ENCODE peak calls at places on chromosomes 16 and 17, in five cellular contexts. S is IMR-90; H is tibial nerve; A is uterus; N is CD8-positive, alpha-beta T cell. M is an unnamed sample.

GRCh38 chr17:48051706-48052486 is 3.7 kb downstream of the NFE2L1 start:
- DNase-seq in S (peak), H (peak), A (peak), N (no peak), M (no peak)

GRCh38 chr16:4306439-4307214 is 9.2 kb upstream of the GLIS2 start:
- DNase-seq in S (no peak), H (no peak), A (peak), N (peak), M (peak)

GRCh38 chr17:45231481-45232116 is 9.9 kb downstream of the FMNL1 start:
- DNase-seq in S (no peak), H (no peak), A (no peak), N (no peak), M (no peak)

GRCh38 chr17:42562845-42563509 is 1.0 kb downstream of the COASY start:
- DNase-seq in S (peak), H (no peak), A (no peak), N (no peak), M (no peak)

GRCh38 chr17:58535431-58535830 is 21.0 kb upstream of the MTMR4 start:
- DNase-seq in S (peak), H (no peak), A (no peak), N (no peak), M (no peak)

GRCh38 chr16:1395444-1396074 is 18.9 kb downstream of the UNKL start:
- DNase-seq in S (no peak), H (no peak), A (no peak), N (no peak), M (no peak)

GRCh38 chr17:81734405-81735055 is 22.4 kb downstream of the SLC25A10 start:
- DNase-seq in S (no peak), H (no peak), A (no peak), N (no peak), M (peak)

GRCh38 chr16:84443166-84443802 is 61.2 kb downstream of the MEAK7 start:
- DNase-seq in S (no peak), H (no peak), A (no peak), N (no peak), M (no peak)

GRCh38 chr17:43546317-43547188 is at the start of gene ETV4:
- DNase-seq in S (peak), H (peak), A (peak), N (peak), M (peak)

GRCh38 chr16:49503242-49504022 is 129.8 kb downstream of the C16orf78 start:
- DNase-seq in S (no peak), H (no peak), A (no peak), N (no peak), M (no peak)

GRCh38 chr17:71511266-71511995 is 609.4 kb upstream of the SOX9 start:
- DNase-seq in S (no peak), H (no peak), A (no peak), N (no peak), M (no peak)

GRCh38 chr16:70563571-70563970 is 40.0 kb downstream of the SF3B3 start:
- DNase-seq in S (no peak), H (no peak), A (no peak), N (no peak), M (no peak)

GRCh38 chr16:63363738-63364137 is 1327.5 kb upstream of the CDH8 start:
- DNase-seq in S (no peak), H (no peak), A (no peak), N (no peak), M (no peak)

GRCh38 chr16:75377971-75378386 is 55.3 kb downstream of the CFDP1 start:
- DNase-seq in S (peak), H (no peak), A (no peak), N (no peak), M (no peak)

GRCh38 chr17:48478224-48479013 is 48.4 kb upstream of the SKAP1 start:
- DNase-seq in S (no peak), H (no peak), A (no peak), N (no peak), M (no peak)

GRCh38 chr16:8727084-8727590 is 52.7 kb downstream of the ABAT start:
- DNase-seq in S (no peak), H (no peak), A (no peak), N (no peak), M (no peak)

GRCh38 chr17:63542942-63543821 is 7.1 kb upstream of the DCAF7 start:
- DNase-seq in S (no peak), H (no peak), A (no peak), N (no peak), M (no peak)

GRCh38 chr17:17345294-17345597 is 42.1 kb downstream of the NT5M start:
- DNase-seq in S (no peak), H (no peak), A (no peak), N (no peak), M (no peak)

GRCh38 chr17:79538291-79538690 is 72.6 kb downstream of the RBFOX3 start:
- DNase-seq in S (no peak), H (no peak), A (no peak), N (no peak), M (no peak)

GRCh38 chr16:29852654-29853053 is 10.4 kb downstream of the CDIPT start:
- DNase-seq in S (peak), H (no peak), A (no peak), N (no peak), M (no peak)

GRCh38 chr17:14359251-14359939 is 58.5 kb downstream of the HS3ST3B1 start:
- DNase-seq in S (no peak), H (no peak), A (no peak), N (no peak), M (no peak)

GRCh38 chr17:80116276-80116922 is 15.0 kb downstream of the GAA start:
- DNase-seq in S (peak), H (no peak), A (no peak), N (no peak), M (no peak)

GRCh38 chr17:73591278-73592078 is 52.8 kb downstream of the SDK2 start:
- DNase-seq in S (no peak), H (no peak), A (no peak), N (peak), M (peak)

GRCh38 chr16:25135239-25135878 is 23.8 kb downstream of the LCMT1 start:
- DNase-seq in S (peak), H (no peak), A (no peak), N (no peak), M (no peak)

GRCh38 chr17:77508047-77508715 is 367.4 kb downstream of the SEC14L1 start:
- DNase-seq in S (no peak), H (no peak), A (peak), N (no peak), M (no peak)

GRCh38 chr17:34885076-34885475 is 76.2 kb downstream of the CCT6B start:
- DNase-seq in S (no peak), H (no peak), A (no peak), N (no peak), M (no peak)

DNA sequence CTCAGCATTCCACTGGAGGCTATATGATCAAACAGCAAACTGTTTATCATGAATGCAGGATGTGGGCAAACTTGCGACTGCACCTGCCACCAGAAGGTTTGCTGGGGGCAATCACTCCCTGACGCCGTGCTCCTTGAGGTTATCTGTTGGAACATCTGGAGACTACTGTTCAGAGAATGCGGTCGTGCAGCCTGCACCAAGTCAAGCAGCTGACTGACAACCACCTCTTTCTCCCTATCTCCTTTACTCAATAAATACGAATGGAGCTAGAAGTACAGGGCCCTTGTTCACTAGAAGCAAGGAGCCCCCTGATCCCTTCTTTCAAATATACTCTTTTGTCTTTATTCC is 2101.2 kb downstream of the TP53TG3F start:
- DNase-seq in S (no peak), H (no peak), A (no peak), N (no peak), M (no peak)
- TF ChIP-seq CTCF in S (no peak), H (no peak), A (no peak), N (no peak), M (no peak)

DNA sequence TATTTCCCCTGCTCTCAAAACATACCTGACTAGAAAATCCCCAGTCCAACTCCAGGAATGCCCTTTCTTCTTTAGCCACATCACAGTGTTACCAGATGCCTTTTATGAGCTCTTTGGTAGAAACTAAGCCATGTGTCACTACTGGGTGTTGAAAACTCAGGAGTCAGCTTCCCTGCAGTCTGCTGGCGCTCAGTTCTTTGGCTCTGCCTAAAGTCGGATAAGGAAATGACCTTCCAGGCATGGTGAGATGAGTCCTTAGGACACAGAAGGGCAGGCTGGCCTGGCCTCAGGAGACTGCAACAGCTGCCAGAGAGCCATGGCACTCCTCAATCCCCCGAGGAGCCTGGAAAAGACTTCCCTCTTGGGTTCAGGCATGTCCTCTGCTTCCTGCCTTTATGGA is 89.1 kb downstream of the CDH13 start:
- DNase-seq in S (no peak), H (no peak), A (no peak), N (no peak), M (no peak)
- H3K27ac ChIP-seq in S (no peak), H (no peak), A (no peak), N (no peak), M (no peak)

GRCh38 chr17:36643086-36643685 is 41.8 kb downstream of the MRM1 start:
- DNase-seq in S (no peak), H (no peak), A (no peak), N (no peak), M (no peak)

GRCh38 chr17:36650096-36650764 is 48.8 kb downstream of the MRM1 start:
- DNase-seq in S (no peak), H (no peak), A (no peak), N (no peak), M (no peak)

GRCh38 chr17:36645358-36645757 is 44.0 kb downstream of the MRM1 start:
- DNase-seq in S (no peak), H (no peak), A (no peak), N (no peak), M (no peak)

GRCh38 chr17:36652716-36653115 is 51.3 kb downstream of the MRM1 start:
- DNase-seq in S (no peak), H (no peak), A (no peak), N (no peak), M (no peak)

GRCh38 chr17:36647598-36647997 is 46.2 kb downstream of the MRM1 start:
- DNase-seq in S (no peak), H (no peak), A (no peak), N (no peak), M (no peak)
- TF ChIP-seq CTCF in S (no peak), H (no peak), A (no peak), N (no peak), M (no peak)

DNA sequence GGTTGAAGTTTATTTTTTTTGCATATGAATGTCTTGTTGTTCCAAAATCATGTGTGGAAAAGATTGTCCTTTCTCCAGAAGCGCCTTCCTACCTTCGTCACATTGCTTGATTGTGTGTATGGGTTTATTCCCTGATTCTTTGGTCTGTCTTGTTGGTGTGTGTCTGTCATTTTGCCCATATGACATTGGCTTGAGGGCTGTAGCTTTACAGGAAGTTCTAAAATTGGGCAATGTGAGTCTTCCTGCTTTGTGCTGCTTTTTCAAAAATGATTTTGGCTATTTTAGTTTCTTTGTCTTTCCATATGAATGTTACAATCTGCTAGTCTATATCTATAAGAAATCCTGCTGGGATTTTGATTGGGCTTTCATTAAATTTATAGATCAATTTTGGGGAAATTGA is 217.2 kb downstream of the SNX29 start:
- DNase-seq in S (no peak), H (no peak), A (no peak), N (no peak), M (no peak)
- H3K27ac ChIP-seq in S (no peak), H (no peak), A (no peak), N (no peak), M (no peak)

GRCh38 chr16:69497876-69498596 is 67.7 kb upstream of the NFAT5 start:
- DNase-seq in S (no peak), H (no peak), A (no peak), N (no peak), M (no peak)

GRCh38 chr16:69495821-69496220 is 69.9 kb upstream of the NFAT5 start:
- DNase-seq in S (no peak), H (no peak), A (no peak), N (no peak), M (no peak)

GRCh38 chr16:69498926-69499325 is 66.8 kb upstream of the NFAT5 start:
- DNase-seq in S (no peak), H (no peak), A (no peak), N (no peak), M (no peak)

GRCh38 chr16:69496376-69496775 is 69.4 kb upstream of the NFAT5 start:
- DNase-seq in S (no peak), H (no peak), A (no peak), N (no peak), M (no peak)

DNA sequence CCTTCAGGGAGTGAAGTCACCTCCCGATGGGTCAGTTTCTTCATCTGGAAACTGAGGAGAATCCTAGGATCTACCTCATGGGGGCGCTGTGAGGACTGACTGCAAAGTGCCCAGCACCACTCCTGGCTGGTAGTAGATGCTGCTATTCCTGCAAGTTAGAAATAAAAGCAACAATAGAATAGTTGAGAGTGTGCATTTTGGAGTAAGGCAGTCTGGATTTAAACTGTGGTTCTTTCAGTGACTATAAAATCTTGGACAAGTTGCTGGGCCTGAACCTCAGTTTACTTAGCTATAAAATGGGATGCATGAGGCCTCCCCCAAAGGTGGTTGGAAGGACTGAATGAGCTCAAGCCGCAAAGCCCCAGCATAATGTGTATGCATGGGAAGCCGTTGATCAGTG is 70.6 kb downstream of the CYB5B start:
- DNase-seq in S (no peak), H (no peak), A (no peak), N (peak), M (no peak)
- TF ChIP-seq CTCF in S (no peak), H (no peak), A (no peak), N (no peak), M (no peak)

DNA sequence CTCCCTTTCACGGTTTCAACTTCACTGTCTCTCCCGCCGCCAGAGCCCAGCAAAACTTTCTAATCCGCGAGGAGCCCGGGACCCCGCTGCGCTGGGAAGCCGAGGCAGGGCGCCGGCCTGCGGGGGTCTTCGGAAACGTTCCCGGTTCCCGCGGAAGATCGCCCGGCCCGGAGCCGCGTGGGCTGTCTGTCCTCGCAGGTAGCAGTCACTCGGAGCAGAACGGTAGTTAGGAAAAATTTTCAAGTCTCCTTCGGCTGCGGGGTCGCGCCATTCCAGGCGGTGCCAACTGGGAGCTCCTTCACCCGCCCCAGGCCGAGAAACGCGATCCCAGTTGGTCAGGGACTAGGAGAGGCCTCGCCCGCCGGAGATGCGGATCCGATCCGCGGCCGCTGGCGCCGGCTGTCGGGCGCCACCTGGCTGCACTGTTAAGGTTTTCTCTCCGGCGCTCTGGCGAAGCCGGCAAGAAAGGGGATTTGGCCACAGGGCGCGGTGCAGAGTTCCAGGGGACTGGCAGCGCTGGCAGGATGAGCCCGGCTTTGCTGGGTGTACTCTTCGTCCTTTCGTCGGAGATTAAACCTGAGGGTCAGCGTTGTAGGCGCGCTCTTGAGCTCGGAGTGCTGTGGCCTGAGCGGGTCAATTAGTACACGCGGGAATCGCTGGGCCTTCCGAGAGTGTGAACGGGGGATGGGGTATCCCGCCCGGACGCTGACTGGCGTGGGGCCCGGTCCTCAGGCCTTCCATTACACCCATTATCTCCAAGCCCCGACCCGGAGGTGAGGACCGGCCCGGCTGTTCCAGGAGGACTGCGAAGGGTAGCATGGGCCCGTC is 135.4 kb downstream of the KCNJ12 start:
- DNase-seq in S (peak), H (peak), A (peak), N (peak), M (peak)
- H3K27ac ChIP-seq in S (no peak), H (no peak), A (peak), N (no peak), M (no peak)

GRCh38 chr17:51540151-51540550 is 279.8 kb downstream of the UTP18 start:
- DNase-seq in S (no peak), H (no peak), A (no peak), N (no peak), M (peak)
- TF ChIP-seq CTCF in S (no peak), H (no peak), A (no peak), N (no peak), M (peak)

GRCh38 chr17:83196088-83196765 is 116.8 kb downstream of the METRNL start:
- DNase-seq in S (peak), H (peak), A (no peak), N (no peak), M (no peak)
- H3K27ac ChIP-seq in S (no peak), H (peak), A (no peak), N (no peak), M (no peak)

M was measured in CD4-positive, alpha-beta T cell.